ENCODE peak calls at places on chromosomes 13 and 19, in five cellular contexts. E is HTR-8/SVneo, T is adrenal gland, N is AG08396, L is M059J. Y is an unnamed sample.

GRCh38 chr19:16142032-16142580 is 1.4 kb upstream of the HSH2D start:
- DNase-seq in E (no peak), T (no peak), N (no peak), L (no peak), Y (no peak)

GRCh38 chr19:16198363-16198636 is 589 bp downstream of the AP1M1 start:
- DNase-seq in E (no peak), T (no peak), N (no peak), L (no peak), Y (no peak)

GRCh38 chr19:43767316-43767715 is 12.6 kb upstream of the SMG9 start:
- DNase-seq in E (no peak), T (no peak), N (no peak), L (no peak), Y (no peak)

GRCh38 chr13:20772401-20773131 is 1.2 kb downstream of the EEF1AKMT1 start:
- DNase-seq in E (no peak), T (no peak), N (no peak), L (peak; percentile 5), Y (no peak)

GRCh38 chr13:112154301-112155060 is 87.5 kb downstream of the SOX1 start:
- DNase-seq in E (no peak), T (no peak), N (no peak), L (no peak), Y (no peak)

GRCh38 chr13:100392709-100393630 is 195.6 kb downstream of the GGACT start:
- DNase-seq in E (peak; percentile 74), T (peak; percentile 94), N (peak; percentile 81), L (peak; percentile 98), Y (peak; percentile 78)

GRCh38 chr13:111116830-111117229 is 1.7 kb downstream of the ARHGEF7 start:
- DNase-seq in E (no peak), T (no peak), N (no peak), L (no peak), Y (no peak)

GRCh38 chr13:30846311-30846710 is 59.8 kb upstream of the MEDAG start:
- DNase-seq in E (no peak), T (no peak), N (no peak), L (peak; percentile 72), Y (no peak)

GRCh38 chr19:5567971-5568407 is 236 bp upstream of the TINCR start:
- DNase-seq in E (no peak), T (no peak), N (no peak), L (no peak), Y (no peak)

GRCh38 chr13:51134763-51135365 is 23.8 kb upstream of the C13orf42 start:
- DNase-seq in E (no peak), T (no peak), N (no peak), L (no peak), Y (no peak)

GRCh38 chr13:98746968-98747367 is 5.5 kb downstream of the SLC15A1 start:
- DNase-seq in E (no peak), T (no peak), N (no peak), L (peak; percentile 22), Y (peak; percentile 43)

GRCh38 chr13:112638919-112639318 is 50.9 kb upstream of the ATP11A start:
- DNase-seq in E (no peak), T (no peak), N (no peak), L (no peak), Y (no peak)

GRCh38 chr13:50700664-50701266 is 142.7 kb downstream of the DLEU7 start:
- DNase-seq in E (no peak), T (no peak), N (no peak), L (peak; percentile 57), Y (no peak)

GRCh38 chr13:20997301-20998061 is 63.9 kb downstream of the LATS2 start:
- DNase-seq in E (peak; percentile 41), T (peak; percentile 22), N (peak; percentile 93), L (peak; percentile 94), Y (peak; percentile 30)

GRCh38 chr19:7395360-7395781 is 46.6 kb downstream of the ARHGEF18 start:
- DNase-seq in E (no peak), T (no peak), N (peak; percentile 41), L (peak; percentile 27), Y (no peak)

GRCh38 chr19:30936276-30936675 is 413.0 kb downstream of the TSHZ3 start:
- DNase-seq in E (no peak), T (no peak), N (no peak), L (no peak), Y (no peak)

GRCh38 chr13:97434417-97435296 is 688 bp downstream of the RAP2A start:
- DNase-seq in E (no peak), T (peak; percentile 60), N (peak; percentile 9), L (peak; percentile 36), Y (no peak)

GRCh38 chr13:19150712-19151228 is 30.9 kb downstream of the TUBA3C start:
- DNase-seq in E (no peak), T (peak; percentile 25), N (no peak), L (no peak), Y (no peak)

GRCh38 chr13:106636492-106636891 is 68.6 kb upstream of the ARGLU1 start:
- DNase-seq in E (no peak), T (no peak), N (no peak), L (no peak), Y (no peak)

GRCh38 chr19:10864538-10864899 is 6.8 kb upstream of the CARM1 start:
- DNase-seq in E (peak; percentile 94), T (peak; percentile 90), N (peak; percentile 87), L (peak; percentile 73), Y (peak; percentile 89)

GRCh38 chr13:90686438-90686837 is 661.0 kb upstream of the MIR17HG start:
- DNase-seq in E (peak; percentile 9), T (no peak), N (no peak), L (peak; percentile 17), Y (no peak)

GRCh38 chr19:47481460-47482052 is 2.5 kb downstream of the KPTN start:
- DNase-seq in E (no peak), T (no peak), N (no peak), L (no peak), Y (no peak)

GRCh38 chr19:16293133-16294085 is 31.2 kb upstream of the KLF2 start:
- DNase-seq in E (peak; percentile 79), T (peak; percentile 73), N (peak; percentile 89), L (peak; percentile 93), Y (peak; percentile 55)

GRCh38 chr19:46192990-46193650 is 36.4 kb upstream of the IGFL1 start:
- DNase-seq in E (peak; percentile 82), T (peak; percentile 91), N (peak; percentile 71), L (peak; percentile 83), Y (peak; percentile 20)

GRCh38 chr13:112217431-112217830 is 150.5 kb downstream of the SOX1 start:
- DNase-seq in E (no peak), T (no peak), N (no peak), L (no peak), Y (no peak)

GRCh38 chr19:3406571-3407111 is 40.3 kb downstream of the NFIC start:
- DNase-seq in E (no peak), T (no peak), N (no peak), L (no peak), Y (no peak)

GRCh38 chr19:4229179-4229931 is at the start of gene EBI3:
- DNase-seq in E (peak; percentile 59), T (no peak), N (no peak), L (peak; percentile 79), Y (peak; percentile 70)

GRCh38 chr13:30240608-30241007 is 66.7 kb downstream of the KATNAL1 start:
- DNase-seq in E (no peak), T (no peak), N (no peak), L (no peak), Y (no peak)

GRCh38 chr13:77000475-77000874 is 8.6 kb downstream of the CLN5 start:
- DNase-seq in E (no peak), T (no peak), N (no peak), L (peak; percentile 36), Y (no peak)

GRCh38 chr13:33100876-33101275 is 84.7 kb downstream of the KL start:
- DNase-seq in E (no peak), T (no peak), N (no peak), L (no peak), Y (no peak)

GRCh38 chr13:33132644-33133440 is 116.6 kb downstream of the KL start:
- DNase-seq in E (no peak), T (no peak), N (no peak), L (peak; percentile 46), Y (no peak)

Y was measured in H54.